ENCODE peak calls at places on chromosomes 5 and 9, in nine cellular contexts. V is Peyer's patch; F is fibroblast of lung; I is adrenal gland; J is right cardiac atrium; Z is body of pancreas; P is CD8-positive, alpha-beta T cell; B is heart right ventricle; N is mesenchymal stem cell. U is an unnamed sample. For H3K9me3, the result is how much of the 10 kb centered on the place peaks cover.

GRCh38 chr5:17123010-17123409 is 94.4 kb upstream of the BASP1 start:
- DNase-seq in V (no peak), F (no peak), I (no peak), J (no peak), Z (peak), P (no peak), B (no peak), N (peak), U (no peak)

GRCh38 chr9:8287970-8288369 is 488.4 kb upstream of the DMAC1 start:
- DNase-seq in V (no peak), F (no peak), I (no peak), J (no peak), Z (no peak), P (no peak), B (no peak), N (no peak), U (no peak)

GRCh38 chr5:82418608-82418950 is 140.4 kb upstream of the RPS23 start:
- DNase-seq in V (no peak), F (peak), I (no peak), J (no peak), Z (no peak), P (no peak), B (no peak), N (no peak), U (no peak)

GRCh38 chr5:55306641-55307382 is 682 bp downstream of the DHX29 start:
- DNase-seq in V (no peak), F (no peak), I (no peak), J (no peak), Z (no peak), P (no peak), B (no peak), N (peak), U (no peak)

GRCh38 chr9:703392-703791 is 138.1 kb upstream of the DMRT1 start:
- DNase-seq in V (no peak), F (peak), I (no peak), J (no peak), Z (no peak), P (no peak), B (no peak), N (no peak), U (no peak)

GRCh38 chr9:110291921-110292575 is 35.7 kb upstream of the TXN start:
- DNase-seq in V (no peak), F (no peak), I (no peak), J (no peak), Z (no peak), P (no peak), B (no peak), N (no peak), U (no peak)

GRCh38 chr5:74243634-74244033 is 396.9 kb downstream of the ENC1 start:
- DNase-seq in V (no peak), F (peak), I (no peak), J (no peak), Z (no peak), P (no peak), B (no peak), N (no peak), U (no peak)

GRCh38 chr5:165779505-165779904 is 2274.1 kb downstream of the MAT2B start:
- DNase-seq in V (no peak), F (no peak), I (no peak), J (no peak), Z (no peak), P (no peak), B (no peak), N (no peak), U (no peak)

GRCh38 chr9:127067603-127068220 is 54.7 kb downstream of the ANGPTL2 start:
- DNase-seq in V (no peak), F (peak), I (no peak), J (no peak), Z (no peak), P (no peak), B (no peak), N (no peak), U (no peak)

GRCh38 chr5:134370306-134370870 is 981 bp upstream of the UBE2B start:
- DNase-seq in V (no peak), F (no peak), I (no peak), J (no peak), Z (no peak), P (no peak), B (no peak), N (no peak), U (no peak)

GRCh38 chr9:28868224-28868623 is 1294.9 kb upstream of the C9orf72 start:
- DNase-seq in V (no peak), F (no peak), I (no peak), J (no peak), Z (no peak), P (no peak), B (no peak), N (no peak), U (no peak)

GRCh38 chr5:157750320-157750719 is 6.8 kb downstream of the LSM11 start:
- DNase-seq in V (no peak), F (peak), I (no peak), J (no peak), Z (no peak), P (no peak), B (no peak), N (peak), U (no peak)

GRCh38 chr5:134438268-134438622 is 26.6 kb upstream of the CDKN2AIPNL start:
- DNase-seq in V (no peak), F (peak), I (no peak), J (no peak), Z (no peak), P (no peak), B (no peak), N (peak), U (no peak)

DNA sequence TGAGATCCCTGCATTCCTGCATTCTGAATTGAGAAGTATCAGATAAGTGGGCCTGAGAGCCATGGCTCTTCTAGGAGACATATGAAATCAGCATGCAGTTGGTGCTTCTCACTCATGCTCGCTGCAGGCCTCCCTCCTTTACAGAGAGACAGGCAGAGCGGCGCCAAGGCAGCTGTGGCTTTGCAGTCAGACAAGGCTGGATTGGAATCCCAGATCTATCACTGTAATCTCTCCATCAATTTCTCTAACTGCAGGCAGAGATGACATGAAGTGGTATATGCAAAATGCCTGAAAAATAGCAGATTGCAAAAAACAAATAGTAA is 25.2 kb downstream of the BOD1 start:
- DNase-seq in V (no peak), F (peak), I (no peak), J (peak), Z (no peak), P (no peak), B (no peak), N (no peak), U (no peak)
- H3K9me3 ChIP-seq in V (under half), F (under half), I (under half), J (under half), Z (under half), P (under half), B (half or more), N (under half), U (under half)

GRCh38 chr5:180853121-180853520 is 8.0 kb downstream of the ZFP62 start:
- DNase-seq in V (no peak), F (no peak), I (no peak), J (no peak), Z (no peak), P (no peak), B (no peak), N (no peak), U (no peak)
- H3K9me3 ChIP-seq in V (under half), F (under half), I (under half), J (under half), Z (under half), P (under half), B (under half), N (under half), U (under half)

GRCh38 chr9:11163843-11164242 is 551.0 kb upstream of the PTPRD start:
- DNase-seq in V (no peak), F (no peak), I (no peak), J (no peak), Z (no peak), P (no peak), B (no peak), N (no peak), U (no peak)
- H3K9me3 ChIP-seq in V (under half), F (under half), I (under half), J (under half), Z (under half), P (under half), B (half or more), N (under half), U (under half)

DNA sequence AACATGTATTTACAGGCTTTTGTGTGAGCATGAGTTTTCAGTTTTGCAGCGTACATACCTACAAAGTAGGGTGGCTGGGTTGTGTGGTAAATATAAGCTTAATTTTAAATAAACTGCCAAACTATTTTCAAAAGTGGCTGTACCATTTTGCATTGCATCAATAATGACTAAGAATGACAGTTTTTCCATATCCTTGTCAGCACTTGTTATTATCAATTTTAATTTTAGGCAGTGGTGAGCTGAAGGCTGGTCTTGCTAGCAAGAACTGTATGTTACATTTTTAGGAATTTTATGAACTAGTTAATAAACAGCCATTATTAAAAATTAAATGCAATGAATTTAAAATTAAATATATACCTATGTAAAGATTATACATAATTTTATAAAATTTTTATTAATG is 6.6 kb downstream of the SNX2 start:
- DNase-seq in V (no peak), F (no peak), I (no peak), J (no peak), Z (no peak), P (no peak), B (no peak), N (no peak), U (no peak)
- H3K9me3 ChIP-seq in V (under half), F (under half), I (under half), J (under half), Z (under half), P (under half), B (under half), N (under half), U (under half)

DNA sequence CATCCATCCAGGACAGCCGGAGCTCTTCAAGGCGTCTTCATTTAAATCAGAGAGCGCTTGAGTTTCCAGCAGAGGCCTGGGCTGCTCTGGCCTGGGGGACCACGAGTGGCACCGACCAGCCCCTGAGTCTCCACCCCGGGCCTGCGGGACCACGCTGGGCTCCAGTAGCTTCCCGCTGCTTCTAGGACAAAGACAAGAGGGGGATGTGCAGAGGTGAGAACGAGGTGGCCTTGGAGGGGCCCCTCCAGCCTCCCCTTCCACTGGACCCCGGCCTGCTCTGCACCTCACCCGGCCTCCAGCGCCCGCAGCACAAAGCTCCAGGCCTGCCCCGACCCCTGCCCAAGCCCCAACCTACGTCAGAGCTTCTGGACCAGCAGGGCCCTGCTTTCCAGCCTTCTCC is 81.6 kb downstream of the IRX2 start:
- DNase-seq in V (no peak), F (no peak), I (no peak), J (no peak), Z (no peak), P (no peak), B (no peak), N (no peak), U (no peak)
- H3K9me3 ChIP-seq in V (under half), F (under half), I (under half), J (under half), Z (under half), P (under half), B (under half), N (under half), U (under half)

GRCh38 chr5:140796718-140797095 is 2.1 kb downstream of the PCDHA2 start:
- DNase-seq in V (no peak), F (no peak), I (no peak), J (peak), Z (no peak), P (no peak), B (no peak), N (no peak), U (no peak)
- H3K9me3 ChIP-seq in V (under half), F (under half), I (under half), J (under half), Z (under half), P (under half), B (half or more), N (half or more), U (under half)

U was measured in T-helper 17 cell.